ENCODE peak calls at places on chromosomes 12 and 14, in eight cellular contexts. J is choroid plexus epithelial cell; S is HFFc6; M is effector memory CD8-positive, alpha-beta T cell; U is RWPE1; H is stimulated activated CD4-positive, alpha-beta T cell treated with anti-CD3 and anti-CD28 coated beads, Interleukin-15, amount 100 ng/mL, for 24 hours; I is naive thymus-derived CD4-positive, alpha-beta T cell; X is skeletal muscle cell. A is an unnamed sample.

GRCh38 chr14:68307769-68308168 is 485.1 kb downstream of the ZFP36L1 start:
- DNase-seq in J (peak), S (no peak), M (no peak), U (no peak), H (no peak), I (no peak), X (no peak), A (no peak)

GRCh38 chr12:20808521-20808920 is 2.0 kb upstream of the SLCO1B3 start:
- DNase-seq in J (no peak), S (no peak), M (no peak), U (no peak), H (no peak), I (no peak), X (no peak), A (no peak)

GRCh38 chr14:81219821-81220487 is 805 bp downstream of the GTF2A1 start:
- DNase-seq in J (peak), S (peak), M (peak), U (peak), H (peak), I (peak), X (no peak), A (peak)

GRCh38 chr12:51915003-51915625 is 7.8 kb downstream of the ACVRL1 start:
- DNase-seq in J (no peak), S (no peak), M (no peak), U (no peak), H (no peak), I (no peak), X (no peak), A (peak)

GRCh38 chr12:27780612-27781408 is 774 bp upstream of the MANSC4 start:
- DNase-seq in J (peak), S (peak), M (no peak), U (peak), H (peak), I (no peak), X (no peak), A (no peak)

GRCh38 chr12:54561164-54561563 is 11.8 kb downstream of the PDE1B start:
- DNase-seq in J (no peak), S (no peak), M (no peak), U (no peak), H (peak), I (no peak), X (no peak), A (no peak)

GRCh38 chr12:48084066-48084465 is 21.8 kb downstream of the SENP1 start:
- DNase-seq in J (peak), S (no peak), M (no peak), U (no peak), H (no peak), I (no peak), X (no peak), A (no peak)

GRCh38 chr12:93149228-93149627 is 220.1 kb upstream of the EEA1 start:
- DNase-seq in J (no peak), S (no peak), M (no peak), U (no peak), H (no peak), I (no peak), X (no peak), A (no peak)

GRCh38 chr12:8866429-8866828 is 44.0 kb downstream of the A2ML1 start:
- DNase-seq in J (no peak), S (no peak), M (no peak), U (no peak), H (no peak), I (no peak), X (no peak), A (no peak)

GRCh38 chr12:91993287-91994028 is 152.2 kb downstream of the BTG1 start:
- DNase-seq in J (no peak), S (no peak), M (no peak), U (no peak), H (no peak), I (no peak), X (no peak), A (no peak)

GRCh38 chr12:48795550-48796455 is 6.9 kb upstream of the ADCY6 start:
- DNase-seq in J (peak), S (peak), M (peak), U (peak), H (peak), I (no peak), X (no peak), A (no peak)